ENCODE peak calls at places on chromosomes 13 and 19, in eight cellular contexts. One of them, this sample, is unnamed. For H3K27me3, the result is how much of the 10 kb centered on the place peaks cover.

GRCh38 chr19:5903502-5904301 is at the start of gene NDUFA11:
- DNase-seq in left lung: peak
- DNase-seq in PC-9: peak
- DNase-seq in BJ: no peak
- DNase-seq in K562: peak
- DNase-seq in dorsolateral prefrontal cortex: peak
- DNase-seq in transverse colon: peak
- DNase-seq in heart right ventricle: peak
- DNase-seq in this sample: peak

GRCh38 chr13:43905435-43906031 is 25.8 kb downstream of the LACC1 start:
- DNase-seq in left lung: no peak
- DNase-seq in heart right ventricle: peak
- DNase-seq in transverse colon: no peak
- DNase-seq in dorsolateral prefrontal cortex: no peak
- DNase-seq in PC-9: peak
- DNase-seq in BJ: no peak
- DNase-seq in K562: peak
- DNase-seq in this sample: no peak

GRCh38 chr19:36236304-36236945 is 21.5 kb downstream of the ZNF146 start:
- DNase-seq in BJ: no peak
- DNase-seq in PC-9: no peak
- DNase-seq in left lung: no peak
- DNase-seq in K562: no peak
- DNase-seq in heart right ventricle: no peak
- DNase-seq in dorsolateral prefrontal cortex: no peak
- DNase-seq in transverse colon: no peak
- DNase-seq in this sample: no peak

GRCh38 chr13:73235385-73235784 is 176.6 kb downstream of the KLF5 start:
- DNase-seq in heart right ventricle: no peak
- DNase-seq in dorsolateral prefrontal cortex: no peak
- DNase-seq in K562: no peak
- DNase-seq in PC-9: no peak
- DNase-seq in transverse colon: no peak
- DNase-seq in BJ: no peak
- DNase-seq in left lung: no peak
- DNase-seq in this sample: no peak

GRCh38 chr19:53865523-53865917 is 2.2 kb upstream of the MYADM start:
- DNase-seq in BJ: no peak
- DNase-seq in dorsolateral prefrontal cortex: no peak
- DNase-seq in transverse colon: no peak
- DNase-seq in PC-9: no peak
- DNase-seq in K562: no peak
- DNase-seq in heart right ventricle: no peak
- DNase-seq in left lung: no peak
- DNase-seq in this sample: no peak

GRCh38 chr13:33296793-33297425 is 11.4 kb upstream of the STARD13 start:
- DNase-seq in transverse colon: no peak
- DNase-seq in heart right ventricle: no peak
- DNase-seq in left lung: no peak
- DNase-seq in BJ: no peak
- DNase-seq in K562: no peak
- DNase-seq in dorsolateral prefrontal cortex: no peak
- DNase-seq in PC-9: no peak
- DNase-seq in this sample: no peak

GRCh38 chr13:40494932-40495619 is 171.4 kb downstream of the FOXO1 start:
- DNase-seq in PC-9: no peak
- DNase-seq in heart right ventricle: no peak
- DNase-seq in BJ: no peak
- DNase-seq in dorsolateral prefrontal cortex: no peak
- DNase-seq in left lung: no peak
- DNase-seq in transverse colon: no peak
- DNase-seq in K562: no peak
- DNase-seq in this sample: no peak

GRCh38 chr19:48719263-48720171 is at the start of gene MAMSTR:
- DNase-seq in PC-9: no peak
- DNase-seq in transverse colon: no peak
- DNase-seq in left lung: no peak
- DNase-seq in K562: no peak
- DNase-seq in BJ: no peak
- DNase-seq in dorsolateral prefrontal cortex: no peak
- DNase-seq in heart right ventricle: peak
- DNase-seq in this sample: peak

GRCh38 chr19:44824758-44825157 is 15.9 kb downstream of the BCAM start:
- DNase-seq in left lung: peak
- DNase-seq in dorsolateral prefrontal cortex: no peak
- DNase-seq in PC-9: no peak
- DNase-seq in heart right ventricle: no peak
- DNase-seq in BJ: no peak
- DNase-seq in K562: no peak
- DNase-seq in transverse colon: no peak
- DNase-seq in this sample: no peak

GRCh38 chr13:39016789-39017188 is 21.1 kb downstream of the PROSER1 start:
- DNase-seq in dorsolateral prefrontal cortex: no peak
- DNase-seq in BJ: no peak
- DNase-seq in left lung: no peak
- DNase-seq in transverse colon: peak
- DNase-seq in heart right ventricle: no peak
- DNase-seq in K562: peak
- DNase-seq in PC-9: no peak
- DNase-seq in this sample: no peak

GRCh38 chr13:88162076-88162702 is 491.0 kb downstream of the SLITRK5 start:
- DNase-seq in K562: no peak
- DNase-seq in BJ: no peak
- DNase-seq in PC-9: no peak
- DNase-seq in heart right ventricle: no peak
- DNase-seq in left lung: no peak
- DNase-seq in dorsolateral prefrontal cortex: no peak
- DNase-seq in transverse colon: no peak
- DNase-seq in this sample: no peak

GRCh38 chr13:24664726-24665409 is 15.3 kb upstream of the ATP12A start:
- DNase-seq in K562: no peak
- DNase-seq in PC-9: peak
- DNase-seq in left lung: no peak
- DNase-seq in heart right ventricle: no peak
- DNase-seq in transverse colon: no peak
- DNase-seq in BJ: no peak
- DNase-seq in dorsolateral prefrontal cortex: no peak
- DNase-seq in this sample: no peak

GRCh38 chr19:9945319-9945966 is 9.1 kb upstream of the OLFM2 start:
- DNase-seq in transverse colon: peak
- DNase-seq in PC-9: no peak
- DNase-seq in left lung: peak
- DNase-seq in K562: peak
- DNase-seq in dorsolateral prefrontal cortex: peak
- DNase-seq in BJ: peak
- DNase-seq in heart right ventricle: peak
- DNase-seq in this sample: peak

GRCh38 chr13:75402787-75403186 is 79.2 kb downstream of the TBC1D4 start:
- DNase-seq in BJ: no peak
- DNase-seq in K562: no peak
- DNase-seq in PC-9: no peak
- DNase-seq in left lung: no peak
- DNase-seq in transverse colon: no peak
- DNase-seq in dorsolateral prefrontal cortex: peak
- DNase-seq in heart right ventricle: peak
- DNase-seq in this sample: peak

GRCh38 chr13:50594276-50594970 is 249.1 kb downstream of the DLEU7 start:
- DNase-seq in heart right ventricle: no peak
- DNase-seq in PC-9: no peak
- DNase-seq in transverse colon: peak
- DNase-seq in dorsolateral prefrontal cortex: no peak
- DNase-seq in K562: no peak
- DNase-seq in BJ: no peak
- DNase-seq in left lung: no peak
- DNase-seq in this sample: no peak

GRCh38 chr19:482186-483041 is 13.9 kb upstream of the MADCAM1 start:
- DNase-seq in heart right ventricle: no peak
- DNase-seq in K562: peak
- DNase-seq in left lung: no peak
- DNase-seq in PC-9: no peak
- DNase-seq in BJ: no peak
- DNase-seq in dorsolateral prefrontal cortex: no peak
- DNase-seq in transverse colon: no peak
- DNase-seq in this sample: no peak

GRCh38 chr13:110132178-110132975 is 174.6 kb downstream of the COL4A1 start:
- DNase-seq in heart right ventricle: no peak
- DNase-seq in PC-9: no peak
- DNase-seq in dorsolateral prefrontal cortex: no peak
- DNase-seq in K562: no peak
- DNase-seq in BJ: no peak
- DNase-seq in transverse colon: no peak
- DNase-seq in left lung: no peak
- DNase-seq in this sample: no peak

GRCh38 chr19:29680447-29680846 is 15.2 kb downstream of the PLEKHF1 start:
- DNase-seq in K562: no peak
- DNase-seq in left lung: peak
- DNase-seq in BJ: no peak
- DNase-seq in dorsolateral prefrontal cortex: no peak
- DNase-seq in PC-9: no peak
- DNase-seq in heart right ventricle: no peak
- DNase-seq in transverse colon: peak
- DNase-seq in this sample: peak

GRCh38 chr19:17209126-17210036 is 5.8 kb upstream of the USE1 start:
- DNase-seq in transverse colon: peak
- DNase-seq in PC-9: peak
- DNase-seq in K562: peak
- DNase-seq in dorsolateral prefrontal cortex: no peak
- DNase-seq in BJ: no peak
- DNase-seq in left lung: no peak
- DNase-seq in heart right ventricle: no peak
- DNase-seq in this sample: no peak

DNA sequence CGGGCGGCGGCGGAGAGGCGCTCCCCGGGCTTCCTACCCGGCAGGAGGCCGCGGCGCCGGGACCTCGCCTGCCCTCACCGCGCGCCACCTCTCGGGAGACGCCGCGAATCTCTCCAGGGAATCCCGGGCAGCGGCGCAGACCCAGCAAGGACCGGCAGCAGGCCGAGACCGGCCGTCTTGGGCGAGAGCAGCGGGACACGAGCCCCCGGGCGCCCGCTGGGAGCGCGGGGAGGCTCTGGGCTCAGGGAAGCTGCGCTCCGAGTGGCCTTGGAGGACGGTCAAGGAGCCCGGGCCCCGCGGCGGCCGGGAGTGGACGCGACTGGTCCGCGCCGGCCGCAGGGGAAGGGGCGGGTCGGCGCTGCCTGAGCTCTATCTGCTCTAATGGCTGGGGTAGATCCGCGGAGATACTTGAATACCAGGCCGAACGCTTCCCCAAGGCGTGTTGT is 14.7 kb downstream of the CDX2 start:
- DNase-seq in PC-9: no peak
- DNase-seq in dorsolateral prefrontal cortex: no peak
- DNase-seq in left lung: no peak
- DNase-seq in BJ: no peak
- DNase-seq in heart right ventricle: no peak
- DNase-seq in transverse colon: peak
- DNase-seq in K562: no peak
- DNase-seq in this sample: no peak
- H3K27me3 ChIP-seq in PC-9: under half
- H3K27me3 ChIP-seq in dorsolateral prefrontal cortex: half or more
- H3K27me3 ChIP-seq in left lung: half or more
- H3K27me3 ChIP-seq in BJ: under half
- H3K27me3 ChIP-seq in heart right ventricle: half or more
- H3K27me3 ChIP-seq in transverse colon: half or more
- H3K27me3 ChIP-seq in K562: under half
- H3K27me3 ChIP-seq in this sample: under half

DNA sequence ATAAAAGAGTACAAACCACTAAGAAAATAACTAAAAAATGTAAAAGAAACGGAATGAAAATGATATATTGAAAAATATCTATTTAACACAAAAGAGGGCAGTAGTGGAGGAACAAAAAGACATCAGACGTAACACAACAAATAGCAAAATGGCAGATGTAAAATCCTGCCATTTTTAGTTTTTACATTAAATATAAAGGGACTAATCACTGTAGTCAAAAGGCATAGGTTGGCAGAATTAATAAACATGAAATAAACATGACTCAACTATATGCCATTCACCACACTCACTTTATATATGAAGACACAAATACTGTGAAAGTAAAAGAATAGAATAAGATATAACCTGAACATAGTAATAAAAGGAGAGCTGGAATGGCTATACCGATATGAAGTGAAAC is 11.0 kb downstream of the MTUS2 start:
- DNase-seq in heart right ventricle: no peak
- DNase-seq in transverse colon: no peak
- DNase-seq in dorsolateral prefrontal cortex: no peak
- DNase-seq in K562: no peak
- DNase-seq in BJ: no peak
- DNase-seq in PC-9: no peak
- DNase-seq in left lung: no peak
- DNase-seq in this sample: no peak
- H3K27me3 ChIP-seq in heart right ventricle: under half
- H3K27me3 ChIP-seq in transverse colon: under half
- H3K27me3 ChIP-seq in dorsolateral prefrontal cortex: under half
- H3K27me3 ChIP-seq in K562: under half
- H3K27me3 ChIP-seq in BJ: under half
- H3K27me3 ChIP-seq in PC-9: under half
- H3K27me3 ChIP-seq in left lung: under half
- H3K27me3 ChIP-seq in this sample: under half

GRCh38 chr19:7778081-7778480 is 15.0 kb downstream of the CLEC4M start:
- DNase-seq in heart right ventricle: peak
- DNase-seq in BJ: no peak
- DNase-seq in left lung: no peak
- DNase-seq in transverse colon: no peak
- DNase-seq in PC-9: no peak
- DNase-seq in K562: no peak
- DNase-seq in dorsolateral prefrontal cortex: no peak
- DNase-seq in this sample: no peak
- H3K27me3 ChIP-seq in heart right ventricle: half or more
- H3K27me3 ChIP-seq in BJ: under half
- H3K27me3 ChIP-seq in left lung: under half
- H3K27me3 ChIP-seq in transverse colon: under half
- H3K27me3 ChIP-seq in PC-9: under half
- H3K27me3 ChIP-seq in K562: half or more
- H3K27me3 ChIP-seq in dorsolateral prefrontal cortex: under half
- H3K27me3 ChIP-seq in this sample: under half

GRCh38 chr19:50490411-50490811 is 13.8 kb upstream of the GARIN5A start:
- DNase-seq in left lung: no peak
- DNase-seq in heart right ventricle: no peak
- DNase-seq in BJ: no peak
- DNase-seq in dorsolateral prefrontal cortex: no peak
- DNase-seq in PC-9: no peak
- DNase-seq in K562: no peak
- DNase-seq in transverse colon: no peak
- DNase-seq in this sample: no peak

GRCh38 chr19:50489461-50490011 is 12.9 kb upstream of the GARIN5A start:
- DNase-seq in transverse colon: no peak
- DNase-seq in PC-9: no peak
- DNase-seq in dorsolateral prefrontal cortex: no peak
- DNase-seq in heart right ventricle: no peak
- DNase-seq in left lung: no peak
- DNase-seq in BJ: no peak
- DNase-seq in K562: no peak
- DNase-seq in this sample: no peak

GRCh38 chr19:50488795-50489194 is 12.1 kb upstream of the GARIN5A start:
- DNase-seq in transverse colon: no peak
- DNase-seq in dorsolateral prefrontal cortex: no peak
- DNase-seq in left lung: no peak
- DNase-seq in heart right ventricle: no peak
- DNase-seq in K562: no peak
- DNase-seq in PC-9: no peak
- DNase-seq in BJ: no peak
- DNase-seq in this sample: no peak

GRCh38 chr19:50485284-50485955 is 8.8 kb upstream of the GARIN5A start:
- DNase-seq in dorsolateral prefrontal cortex: no peak
- DNase-seq in K562: no peak
- DNase-seq in transverse colon: no peak
- DNase-seq in left lung: no peak
- DNase-seq in PC-9: no peak
- DNase-seq in BJ: no peak
- DNase-seq in heart right ventricle: no peak
- DNase-seq in this sample: no peak

GRCh38 chr19:50486823-50487515 is 10.3 kb upstream of the GARIN5A start:
- DNase-seq in dorsolateral prefrontal cortex: no peak
- DNase-seq in BJ: no peak
- DNase-seq in heart right ventricle: no peak
- DNase-seq in left lung: no peak
- DNase-seq in K562: peak
- DNase-seq in transverse colon: no peak
- DNase-seq in PC-9: peak
- DNase-seq in this sample: peak
- H3K27me3 ChIP-seq in dorsolateral prefrontal cortex: under half
- H3K27me3 ChIP-seq in BJ: under half
- H3K27me3 ChIP-seq in heart right ventricle: under half
- H3K27me3 ChIP-seq in left lung: under half
- H3K27me3 ChIP-seq in K562: under half
- H3K27me3 ChIP-seq in transverse colon: under half
- H3K27me3 ChIP-seq in PC-9: under half
- H3K27me3 ChIP-seq in this sample: under half